ENCODE peak calls at places on chromosomes 13 and 19, in six cellular contexts. X, C, M, G, P and L are unnamed samples.

GRCh38 chr19:273393-273792 is 17.8 kb downstream of the PLPP2 start:
- DNase-seq in X (no peak), M (no peak), C (no peak), P (no peak), G (no peak), L (no peak)

GRCh38 chr13:42925626-42926025 is 66.4 kb downstream of the EPSTI1 start:
- DNase-seq in P (no peak), M (no peak), G (no peak), C (no peak), X (no peak), L (no peak)

GRCh38 chr19:39847525-39847924 is 1.3 kb upstream of the FBL start:
- DNase-seq in G (no peak), C (no peak), X (no peak), M (no peak), P (no peak), L (no peak)

GRCh38 chr13:46961719-46962118 is 64.9 kb upstream of the HTR2A start:
- DNase-seq in P (no peak), G (no peak), M (peak; percentile 67), C (no peak), X (peak; percentile 78), L (no peak)

GRCh38 chr13:26186995-26187394 is 35.1 kb downstream of the RNF6 start:
- DNase-seq in M (no peak), G (no peak), X (no peak), P (no peak), C (no peak), L (peak; percentile 15)

GRCh38 chr19:4732680-4733114 is 9.1 kb upstream of the DPP9 start:
- DNase-seq in C (peak; percentile 60), X (no peak), P (no peak), M (peak; percentile 77), G (no peak), L (peak; percentile 87)

GRCh38 chr13:59750860-59751259 is 412.9 kb downstream of the DIAPH3 start:
- DNase-seq in P (peak; percentile 66), M (no peak), G (no peak), X (peak; percentile 81), C (no peak), L (peak; percentile 57)

GRCh38 chr19:33841685-33842084 is 45.0 kb downstream of the KCTD15 start:
- DNase-seq in G (no peak), P (no peak), C (no peak), X (no peak), M (no peak), L (no peak)

GRCh38 chr19:39177110-39177699 is 19.6 kb upstream of the NCCRP1 start:
- DNase-seq in P (no peak), X (no peak), M (no peak), G (no peak), C (no peak), L (no peak)